ENCODE peak calls at places on chromosome 16, in nine cellular contexts. W is A549, F is right atrium auricular region, B is colonic mucosa, N is osteoblast, U is hepatocyte, E is left lung, C is fibroblast of lung, Y is BE2C. P is an unnamed sample. For H3K9me3, the result is how much of the 10 kb centered on the place peaks cover.

GRCh38 chr16:88549671-88550643 is 20.2 kb upstream of the ZC3H18 start:
- DNase-seq in W (no peak), F (no peak), B (no peak), N (peak), U (no peak), E (no peak), C (no peak), Y (peak), P (no peak)

GRCh38 chr16:82038941-82039340 is 3.9 kb downstream of the HSD17B2 start:
- DNase-seq in W (no peak), F (no peak), B (no peak), N (no peak), U (no peak), E (no peak), C (no peak), Y (no peak), P (no peak)

GRCh38 chr16:56576585-56577299 is 11.9 kb downstream of the MT4 start:
- DNase-seq in W (peak), F (no peak), B (peak), N (no peak), U (peak), E (peak), C (peak), Y (peak), P (peak)

GRCh38 chr16:19419691-19420060 is 2.0 kb downstream of the TMC5 start:
- DNase-seq in W (peak), F (no peak), B (no peak), N (peak), U (no peak), E (no peak), C (peak), Y (no peak), P (no peak)

GRCh38 chr16:51971184-51971583 is 575.8 kb downstream of the TOX3 start:
- DNase-seq in W (peak), F (no peak), B (no peak), N (no peak), U (peak), E (no peak), C (peak), Y (peak), P (peak)

GRCh38 chr16:10039220-10040096 is 142.8 kb downstream of the GRIN2A start:
- DNase-seq in W (peak), F (no peak), B (no peak), N (no peak), U (peak), E (no peak), C (no peak), Y (peak), P (peak)

GRCh38 chr16:79599256-79599836 is 1.2 kb downstream of the MAF start:
- DNase-seq in W (peak), F (no peak), B (no peak), N (peak), U (peak), E (peak), C (peak), Y (no peak), P (peak)

GRCh38 chr16:17556276-17557052 is 85.7 kb upstream of the XYLT1 start:
- DNase-seq in W (peak), F (no peak), B (no peak), N (no peak), U (peak), E (no peak), C (peak), Y (no peak), P (peak)

GRCh38 chr16:87541004-87541881 is 48.4 kb upstream of the ZCCHC14 start:
- DNase-seq in W (no peak), F (peak), B (peak), N (peak), U (peak), E (no peak), C (peak), Y (no peak), P (no peak)

GRCh38 chr16:48556210-48556912 is 53.6 kb downstream of the N4BP1 start:
- DNase-seq in W (no peak), F (no peak), B (no peak), N (no peak), U (no peak), E (no peak), C (no peak), Y (no peak), P (no peak)

GRCh38 chr16:72285728-72286127 is 113.8 kb upstream of the PMFBP1 start:
- DNase-seq in W (no peak), F (no peak), B (no peak), N (no peak), U (no peak), E (no peak), C (peak), Y (no peak), P (no peak)

GRCh38 chr16:35510701-35511100 is 2051.3 kb downstream of the TP53TG3F start:
- DNase-seq in W (no peak), F (no peak), B (no peak), N (no peak), U (no peak), E (no peak), C (no peak), Y (no peak), P (no peak)

GRCh38 chr16:35506898-35507194 is 2047.4 kb downstream of the TP53TG3F start:
- DNase-seq in W (no peak), F (no peak), B (no peak), N (no peak), U (no peak), E (peak), C (no peak), Y (no peak), P (no peak)

GRCh38 chr16:35506018-35506897 is 2046.8 kb downstream of the TP53TG3F start:
- DNase-seq in W (peak), F (no peak), B (no peak), N (no peak), U (no peak), E (peak), C (no peak), Y (peak), P (no peak)
- H3K9me3 ChIP-seq in W (under half), F (under half), B (under half), N (under half), U (under half), E (under half), C (under half), Y (under half), P (under half)

GRCh38 chr16:89922884-89923639 is at the start of gene TUBB3:
- DNase-seq in W (peak), F (no peak), B (peak), N (peak), U (peak), E (peak), C (peak), Y (peak), P (peak)

GRCh38 chr16:89923640-89924297 is 627 bp downstream of the TUBB3 start:
- DNase-seq in W (no peak), F (no peak), B (no peak), N (peak), U (peak), E (peak), C (no peak), Y (peak), P (peak)

GRCh38 chr16:89924298-89924924 is 1.3 kb downstream of the TUBB3 start:
- DNase-seq in W (peak), F (no peak), B (no peak), N (peak), U (peak), E (peak), C (peak), Y (peak), P (peak)

GRCh38 chr16:89925596-89926079 is 2.5 kb downstream of the TUBB3 start:
- DNase-seq in W (no peak), F (no peak), B (no peak), N (peak), U (no peak), E (no peak), C (peak), Y (peak), P (no peak)

DNA sequence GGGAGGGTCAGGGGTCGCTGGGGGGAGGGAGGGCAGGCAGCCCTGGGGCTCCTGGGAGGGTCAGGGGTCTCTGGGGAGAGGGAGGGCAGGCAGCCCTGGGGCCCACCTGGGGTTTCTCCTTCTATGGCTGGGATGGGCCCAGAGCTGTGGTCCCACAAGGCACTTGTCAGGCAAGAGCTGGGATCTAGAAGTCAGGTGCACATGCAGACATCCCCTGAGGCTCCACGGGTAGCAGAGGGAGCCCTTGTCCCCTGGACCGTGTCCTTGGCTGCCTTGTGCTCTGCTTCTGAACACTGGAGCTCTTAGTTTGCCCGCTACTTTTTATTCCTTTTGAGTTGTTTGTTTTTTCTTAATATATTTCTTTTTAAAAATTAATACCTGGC is 1.8 kb downstream of the TUBB3 start:
- DNase-seq in W (no peak), F (no peak), B (no peak), N (peak), U (no peak), E (no peak), C (no peak), Y (peak), P (no peak)
- H3K4me3 ChIP-seq in W (peak), F (no peak), B (no peak), N (peak), U (no peak), E (no peak), C (peak), Y (peak), P (peak)

GRCh38 chr16:68590201-68590994 is 51.3 kb downstream of the ZFP90 start:
- DNase-seq in W (peak), F (no peak), B (peak), N (peak), U (peak), E (peak), C (peak), Y (peak), P (peak)
- TF ChIP-seq CTCF in W (peak), F (no peak), B (peak), N (peak), U (peak), E (peak), C (no peak), Y (peak), P (peak)

GRCh38 chr16:911604-912321 is 59.0 kb downstream of the LMF1 start:
- DNase-seq in W (no peak), F (no peak), B (no peak), N (no peak), U (no peak), E (peak), C (no peak), Y (no peak), P (no peak)

GRCh38 chr16:912322-912683 is 58.5 kb downstream of the LMF1 start:
- DNase-seq in W (no peak), F (no peak), B (no peak), N (no peak), U (no peak), E (no peak), C (no peak), Y (no peak), P (no peak)

GRCh38 chr16:909281-910000 is 61.3 kb downstream of the LMF1 start:
- DNase-seq in W (no peak), F (no peak), B (no peak), N (no peak), U (no peak), E (peak), C (no peak), Y (no peak), P (no peak)

GRCh38 chr16:910181-910580 is 60.6 kb downstream of the LMF1 start:
- DNase-seq in W (no peak), F (no peak), B (no peak), N (no peak), U (no peak), E (peak), C (no peak), Y (no peak), P (no peak)

DNA sequence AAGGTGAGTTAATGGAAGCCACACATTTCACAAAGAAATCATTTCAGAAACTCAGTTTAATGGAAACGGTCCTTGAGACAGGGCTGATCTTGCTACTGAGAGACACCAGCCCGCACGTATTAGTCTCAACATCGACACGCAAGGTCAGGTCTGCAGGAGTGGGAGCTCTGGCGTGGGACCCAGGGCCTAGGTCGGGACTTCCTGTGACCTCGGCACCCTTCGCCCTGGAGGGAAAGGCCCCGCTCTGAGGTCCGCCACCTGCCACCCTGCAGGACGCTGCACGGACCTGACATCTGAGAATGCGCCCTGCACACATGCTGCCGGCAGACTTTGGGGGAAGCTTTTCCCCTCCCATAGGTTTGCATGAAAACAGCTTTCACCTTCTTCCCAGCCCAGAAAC is 59.7 kb downstream of the LMF1 start:
- DNase-seq in W (no peak), F (no peak), B (no peak), N (no peak), U (no peak), E (peak), C (no peak), Y (no peak), P (no peak)
- H3K9me3 ChIP-seq in W (under half), F (under half), B (under half), N (under half), U (under half), E (under half), C (under half), Y (under half), P (under half)

GRCh38 chr16:3950343-3951193 is 70.1 kb upstream of the CREBBP start:
- DNase-seq in W (peak), F (peak), B (peak), N (peak), U (peak), E (peak), C (peak), Y (peak), P (no peak)
- H3K4me3 ChIP-seq in W (no peak), F (no peak), B (no peak), N (peak), U (no peak), E (peak), C (peak), Y (no peak), P (no peak)

GRCh38 chr16:3797473-3797872 is 80.1 kb upstream of the TRAP1 start:
- DNase-seq in W (no peak), F (no peak), B (no peak), N (no peak), U (no peak), E (no peak), C (no peak), Y (no peak), P (no peak)

GRCh38 chr16:3789375-3790067 is 72.2 kb upstream of the TRAP1 start:
- DNase-seq in W (no peak), F (no peak), B (no peak), N (no peak), U (no peak), E (no peak), C (no peak), Y (no peak), P (no peak)

GRCh38 chr16:3792472-3793012 is 75.2 kb upstream of the TRAP1 start:
- DNase-seq in W (no peak), F (no peak), B (no peak), N (no peak), U (no peak), E (no peak), C (no peak), Y (no peak), P (no peak)

GRCh38 chr16:3791701-3792100 is 74.4 kb upstream of the TRAP1 start:
- DNase-seq in W (no peak), F (no peak), B (no peak), N (no peak), U (no peak), E (no peak), C (no peak), Y (no peak), P (no peak)

DNA sequence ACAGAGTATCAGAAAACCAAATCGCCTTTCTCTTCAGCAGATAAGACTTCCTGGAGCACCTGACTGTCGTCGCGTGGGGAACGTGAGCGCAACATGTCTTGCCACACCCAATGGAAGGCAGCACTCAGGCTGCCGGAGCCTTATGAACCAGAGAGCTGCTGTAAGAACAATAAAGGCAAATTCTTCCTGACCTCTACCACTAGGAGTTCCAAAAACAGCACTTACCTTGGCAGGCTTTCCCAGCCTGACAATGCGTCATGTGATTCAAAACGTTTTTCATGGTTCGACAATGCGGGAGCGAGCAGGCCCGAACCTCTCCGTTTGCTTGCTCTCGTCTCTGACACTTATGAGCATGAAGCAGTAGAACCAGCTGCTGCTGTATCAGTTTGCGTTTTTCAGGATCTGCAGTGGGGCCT is 75.8 kb upstream of the TRAP1 start:
- DNase-seq in W (peak), F (peak), B (no peak), N (no peak), U (no peak), E (no peak), C (peak), Y (no peak), P (no peak)
- TF ChIP-seq CTCF in W (no peak), F (no peak), B (no peak), N (no peak), U (no peak), E (no peak), C (peak), Y (no peak), P (no peak)

DNA sequence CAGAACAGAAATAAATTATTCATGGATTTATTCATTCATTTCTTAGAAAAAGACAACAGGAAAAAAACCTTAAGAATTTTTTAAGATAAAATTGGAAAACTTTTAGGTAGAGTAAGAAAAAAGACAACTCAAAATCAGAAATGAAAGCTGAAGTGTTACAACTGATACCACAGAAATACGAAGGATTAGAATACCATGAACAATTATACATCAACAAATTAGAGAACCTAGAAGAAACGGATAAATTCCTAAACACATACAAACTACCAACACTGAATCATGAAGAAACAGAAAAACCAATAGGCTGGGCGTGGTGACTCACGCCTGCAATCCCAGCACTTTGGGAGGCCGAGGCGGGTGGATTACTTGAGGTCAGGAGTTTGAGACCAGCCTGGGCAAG is 27.8 kb downstream of the CTRB2 start:
- DNase-seq in W (no peak), F (no peak), B (no peak), N (no peak), U (no peak), E (no peak), C (no peak), Y (no peak), P (no peak)
- H3K9me3 ChIP-seq in W (half or more), F (under half), B (under half), N (under half), U (under half), E (under half), C (under half), Y (under half), P (under half)

GRCh38 chr16:27269300-27270150 is 953 bp upstream of the NSMCE1 start:
- DNase-seq in W (no peak), F (no peak), B (no peak), N (no peak), U (no peak), E (no peak), C (no peak), Y (no peak), P (no peak)
- H3K4me3 ChIP-seq in W (peak), F (no peak), B (peak), N (peak), U (no peak), E (peak), C (no peak), Y (peak), P (peak)

GRCh38 chr16:74973304-74973703 is 11.6 kb downstream of the WDR59 start:
- DNase-seq in W (no peak), F (no peak), B (no peak), N (no peak), U (no peak), E (no peak), C (no peak), Y (no peak), P (no peak)
- TF ChIP-seq CTCF in W (no peak), F (no peak), B (no peak), N (no peak), U (no peak), E (no peak), C (no peak), Y (no peak), P (no peak)

DNA sequence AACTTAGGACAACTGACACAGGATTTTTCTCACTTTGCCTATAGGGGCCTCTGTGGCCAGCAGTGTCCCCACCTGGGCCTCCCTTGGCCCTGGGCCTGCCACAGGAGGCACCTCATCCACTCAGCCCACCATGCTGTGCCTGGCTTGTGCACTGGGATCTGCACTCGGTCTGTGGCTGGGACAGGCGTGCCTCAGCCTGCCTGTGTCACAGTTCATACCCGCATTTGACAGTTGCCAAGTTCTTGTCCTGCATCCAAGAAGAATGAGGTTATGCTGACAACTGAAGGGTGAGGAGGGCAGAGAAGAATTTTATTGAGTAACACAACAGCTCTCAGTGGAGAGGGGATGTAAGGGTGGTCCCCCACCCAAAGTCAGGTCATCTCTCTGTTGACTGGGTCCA is 36.0 kb downstream of the ZFP90 start:
- DNase-seq in W (no peak), F (no peak), B (no peak), N (no peak), U (no peak), E (no peak), C (no peak), Y (no peak), P (no peak)
- H3K9me3 ChIP-seq in W (half or more), F (half or more), B (under half), N (under half), U (under half), E (half or more), C (under half), Y (under half), P (under half)

P was measured in WERI-Rb-1.